ENCODE peak calls at places on chromosomes 13 and 19, in five cellular contexts. B is astrocyte of the spinal cord, X is cardiac fibroblast, E is upper lobe of right lung, W is neural crest cell. Q is an unnamed sample.

GRCh38 chr13:21799671-21800070 is 128.8 kb downstream of the FGF9 start:
- DNase-seq in E (no peak), W (no peak), X (no peak), B (no peak), Q (no peak)

GRCh38 chr19:36436531-36436930 is 18.1 kb upstream of the ZFP82 start:
- DNase-seq in W (no peak), E (no peak), X (peak), B (no peak), Q (peak)

GRCh38 chr13:44052843-44053607 is 173.3 kb downstream of the LACC1 start:
- DNase-seq in X (peak), W (no peak), E (peak), B (peak), Q (peak)

GRCh38 chr19:29662604-29663404 is 2.5 kb upstream of the PLEKHF1 start:
- DNase-seq in B (peak), W (no peak), X (peak), E (peak), Q (peak)

GRCh38 chr13:100957741-100958140 is 283.1 kb upstream of the TMTC4 start:
- DNase-seq in W (no peak), X (no peak), B (no peak), E (no peak), Q (no peak)

GRCh38 chr13:47190696-47191095 is 293.8 kb upstream of the HTR2A start:
- DNase-seq in X (no peak), E (no peak), W (no peak), B (peak), Q (no peak)

GRCh38 chr19:29671393-29672076 is 6.3 kb downstream of the PLEKHF1 start:
- DNase-seq in B (peak), W (no peak), E (peak), X (peak), Q (peak)

GRCh38 chr19:39941615-39942507 is 7.4 kb upstream of the FCGBP start:
- DNase-seq in X (peak), B (peak), E (no peak), W (no peak), Q (no peak)

GRCh38 chr19:29266001-29266400 is 53.0 kb upstream of the UQCRFS1 start:
- DNase-seq in X (no peak), E (peak), W (no peak), B (no peak), Q (no peak)

GRCh38 chr19:24046550-24046949 is 40.4 kb upstream of the ZNF254 start:
- DNase-seq in W (no peak), B (no peak), X (no peak), E (no peak), Q (no peak)

GRCh38 chr19:12484011-12484370 is 625 bp downstream of the ZNF709 start:
- DNase-seq in X (peak), B (peak), W (no peak), E (no peak), Q (no peak)

GRCh38 chr13:40116008-40116407 is 460.5 kb downstream of the COG6 start:
- DNase-seq in B (peak), W (no peak), E (no peak), X (peak), Q (peak)

GRCh38 chr19:33569822-33570221 is 48.2 kb upstream of the PEPD start:
- DNase-seq in E (no peak), X (no peak), W (no peak), B (no peak), Q (no peak)

GRCh38 chr19:52190679-52191293 is 934 bp downstream of the PPP2R1A start:
- DNase-seq in W (peak), B (no peak), X (peak), E (peak), Q (peak)

GRCh38 chr19:409006-409514 is at the start of gene C2CD4C:
- DNase-seq in X (no peak), W (no peak), B (no peak), E (peak), Q (no peak)

GRCh38 chr13:113651511-113652403 is 6.2 kb downstream of the ATP4B start:
- DNase-seq in W (no peak), E (peak), X (no peak), B (no peak), Q (no peak)

GRCh38 chr19:49425922-49426592 is 869 bp downstream of the GFY start:
- DNase-seq in W (no peak), B (no peak), X (peak), E (no peak), Q (no peak)

GRCh38 chr19:47848871-47849473 is 10.1 kb upstream of the TPRX2 start:
- DNase-seq in X (peak), W (peak), E (peak), B (no peak), Q (no peak)

GRCh38 chr13:98942997-98943396 is 34.9 kb downstream of the DOCK9 start:
- DNase-seq in B (no peak), W (no peak), E (no peak), X (no peak), Q (peak)

GRCh38 chr19:371501-372160 is 27.0 kb upstream of the MIER2 start:
- DNase-seq in X (peak), B (no peak), E (no peak), W (no peak), Q (peak)

DNA sequence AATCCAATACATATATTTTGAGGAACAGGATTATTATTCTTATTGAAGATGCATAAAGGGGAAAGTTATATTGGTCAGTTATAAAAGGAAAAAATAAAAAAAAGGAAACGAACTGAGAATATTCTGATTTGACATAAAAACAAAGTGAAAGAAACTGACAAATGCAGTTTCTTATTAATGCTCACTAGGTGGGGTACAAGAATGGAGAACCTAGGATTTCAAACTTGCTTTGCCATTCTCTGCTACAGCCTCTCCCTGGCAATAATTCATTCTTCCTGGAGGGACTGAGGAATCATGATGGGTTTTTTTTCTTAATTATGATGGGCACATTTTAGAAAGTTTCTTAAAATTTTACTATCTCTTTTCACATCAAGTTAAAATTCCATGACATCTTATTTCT is 154.9 kb downstream of the PCDH9 start:
- DNase-seq in X (peak), E (no peak), B (no peak), W (no peak), Q (no peak)
- TF ChIP-seq CTCF in X (peak), E (no peak), B (peak), W (peak), Q (no peak)

GRCh38 chr13:23347601-23348000 is 85.9 kb downstream of the SACS start:
- DNase-seq in W (no peak), E (no peak), B (no peak), X (no peak), Q (no peak)

GRCh38 chr13:23348270-23349126 is 85.0 kb downstream of the SACS start:
- DNase-seq in W (no peak), E (no peak), B (no peak), X (peak), Q (peak)

GRCh38 chr13:23350009-23350408 is 83.5 kb downstream of the SACS start:
- DNase-seq in B (no peak), E (no peak), W (no peak), X (peak), Q (peak)

GRCh38 chr13:23352161-23352560 is 81.3 kb downstream of the SACS start:
- DNase-seq in W (no peak), X (no peak), E (no peak), B (no peak), Q (no peak)

DNA sequence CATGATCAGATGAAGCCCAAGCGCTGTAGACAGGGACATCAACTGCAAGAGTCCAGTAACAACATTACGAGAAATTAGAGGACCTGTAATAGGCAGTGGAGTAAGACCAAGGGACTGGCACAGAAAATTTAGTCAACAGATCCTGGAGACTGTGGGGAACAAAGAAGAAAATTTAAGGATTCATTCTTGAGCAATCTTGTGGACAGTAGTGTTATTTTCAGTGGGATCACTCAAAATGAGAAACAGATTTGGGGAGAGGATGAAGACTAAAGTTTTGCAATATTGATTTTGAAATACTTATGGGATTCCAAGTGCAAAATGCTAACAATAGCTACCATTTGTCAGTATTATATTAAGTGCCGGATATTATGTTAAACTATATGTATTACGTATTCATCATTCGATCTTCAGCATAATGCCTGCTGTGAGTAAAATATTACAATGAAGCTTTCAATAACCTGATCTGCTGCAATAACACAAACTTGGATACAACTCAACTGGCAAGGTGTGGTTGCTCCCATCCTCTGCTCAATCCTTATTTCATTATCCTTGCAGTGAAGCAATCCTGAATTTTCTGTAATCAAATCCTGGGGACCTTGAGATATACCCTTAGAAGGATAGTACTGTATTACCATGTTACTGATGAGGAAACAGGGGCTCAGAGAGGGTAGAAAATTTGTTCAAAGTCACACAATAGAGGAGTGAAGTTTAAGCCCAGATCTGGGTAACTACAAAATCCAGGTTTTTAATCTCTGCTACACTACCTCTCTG is 84.2 kb downstream of the SACS start:
- DNase-seq in B (no peak), W (no peak), X (peak), E (no peak), Q (peak)
- TF ChIP-seq CTCF in B (no peak), W (no peak), X (no peak), E (no peak), Q (no peak)

GRCh38 chr13:27283906-27284523 is 13.4 kb downstream of the RASL11A start:
- DNase-seq in W (no peak), E (no peak), B (no peak), X (peak), Q (peak)
- TF ChIP-seq CTCF in W (no peak), E (peak), B (peak), X (peak), Q (peak)

GRCh38 chr19:19752760-19753403 is 20.0 kb upstream of the ZNF14 start:
- DNase-seq in B (no peak), W (no peak), E (no peak), X (no peak), Q (no peak)

GRCh38 chr19:19758164-19758563 is 25.3 kb upstream of the ZNF14 start:
- DNase-seq in W (no peak), E (no peak), X (no peak), B (no peak), Q (no peak)
- TF ChIP-seq CTCF in W (no peak), E (no peak), X (no peak), B (no peak), Q (no peak)

GRCh38 chr13:48303331-48304131 is at the start of gene RB1:
- DNase-seq in B (peak), W (peak), X (peak), E (peak), Q (peak)
- TF ChIP-seq CTCF in B (no peak), W (no peak), X (no peak), E (no peak), Q (no peak)

DNA sequence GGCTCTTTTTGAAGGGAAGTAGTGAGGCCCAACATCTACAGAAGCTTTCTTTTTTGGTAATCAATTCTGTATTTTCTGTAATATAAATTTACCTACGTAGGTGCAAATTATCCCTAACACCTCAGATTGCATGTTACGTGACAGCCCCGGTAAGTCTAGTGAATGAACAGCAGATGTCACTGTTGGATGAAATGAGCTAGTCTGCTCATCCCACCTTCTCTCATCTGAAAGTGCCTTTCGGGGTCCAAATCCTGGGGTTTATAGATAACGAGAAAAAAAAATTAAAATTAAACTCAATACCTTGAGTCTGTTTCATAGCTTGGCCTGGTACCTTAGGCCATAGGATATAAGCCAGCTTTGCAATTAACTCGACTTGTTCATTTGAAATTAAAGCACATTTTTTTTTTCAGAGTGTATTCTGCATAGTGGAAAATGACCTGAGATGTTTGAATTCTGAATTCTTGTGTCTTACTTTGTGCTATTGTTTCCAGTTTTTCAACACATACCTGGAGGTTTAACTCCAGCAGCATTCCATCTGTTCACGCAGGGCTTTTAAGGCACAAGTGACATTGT is 548.2 kb downstream of the GPC5 start:
- DNase-seq in W (peak), B (peak), E (no peak), X (peak), Q (no peak)
- TF ChIP-seq CTCF in W (peak), B (peak), E (peak), X (peak), Q (no peak)

GRCh38 chr19:15813916-15814315 is 1.5 kb downstream of the OR10H1 start:
- DNase-seq in X (no peak), E (no peak), B (no peak), W (no peak), Q (no peak)

GRCh38 chr19:15815306-15815705 is at the start of gene OR10H1:
- DNase-seq in E (no peak), B (no peak), W (no peak), X (no peak), Q (no peak)

GRCh38 chr19:15811476-15811875 is 4.0 kb downstream of the OR10H1 start:
- DNase-seq in X (no peak), W (no peak), B (no peak), E (no peak), Q (no peak)

GRCh38 chr19:15810335-15810734 is 5.1 kb downstream of the OR10H1 start:
- DNase-seq in B (no peak), E (no peak), W (no peak), X (peak), Q (no peak)

DNA sequence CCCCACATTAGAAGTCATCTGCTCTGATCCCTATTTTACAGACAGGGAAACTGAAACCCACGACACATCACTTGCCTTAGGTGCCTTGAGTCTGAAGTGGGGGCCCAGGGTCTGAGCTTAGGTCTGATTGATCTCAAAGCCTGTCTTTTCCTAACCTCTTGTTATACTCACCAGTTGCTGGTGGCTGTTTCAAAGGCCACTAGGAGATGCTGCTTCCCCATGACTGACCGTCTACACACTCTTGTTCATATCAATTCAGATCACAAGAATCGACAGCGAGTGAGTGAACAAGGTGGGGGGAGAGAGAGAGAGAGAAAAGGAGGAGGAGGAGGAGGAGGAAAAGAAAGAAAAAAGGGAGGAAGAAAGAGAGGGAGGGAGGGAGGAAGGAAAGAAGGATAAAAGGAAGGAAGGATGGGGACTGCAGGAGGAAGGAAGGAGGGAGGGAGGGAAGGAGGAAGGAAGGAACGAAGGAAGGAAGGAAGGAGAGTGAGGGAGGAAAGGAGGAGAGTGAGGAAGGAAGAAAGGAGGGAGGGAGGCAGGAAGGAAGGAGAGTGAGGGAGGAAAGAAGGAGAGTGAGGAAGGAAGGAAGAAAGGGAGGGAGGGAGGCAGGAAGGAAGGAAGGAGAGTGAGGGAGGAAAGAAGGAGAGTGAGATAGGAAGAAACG is 3.3 kb downstream of the OR10H1 start:
- DNase-seq in W (no peak), B (no peak), X (no peak), E (no peak), Q (no peak)
- TF ChIP-seq CTCF in W (no peak), B (no peak), X (no peak), E (peak), Q (no peak)